ENCODE peak calls at places on chromosomes 16 and 17, in eight cellular contexts. T is testis, R is upper lobe of right lung, F is body of pancreas, V is thoracic aorta, N is A549, X is astrocyte of the spinal cord, O is GM23338. H is an unnamed sample.
A peak's percentile ranks its signal among the peaks of the same experiment; 100 is the strongest.

GRCh38 chr16:51049678-51050378 is 101.2 kb downstream of the SALL1 start:
- DNase-seq in T (no peak), R (no peak), F (no peak), V (no peak), N (no peak), X (no peak), O (peak; percentile 25), H (no peak)

GRCh38 chr17:59124665-59125064 is 18.0 kb upstream of the TRIM37 start:
- DNase-seq in T (no peak), R (no peak), F (no peak), V (no peak), N (no peak), X (no peak), O (no peak), H (peak; percentile 59)

GRCh38 chr17:83200746-83201145 is 121.3 kb downstream of the METRNL start:
- DNase-seq in T (peak; percentile 11), R (peak; percentile 40), F (no peak), V (no peak), N (no peak), X (no peak), O (no peak), H (no peak)

GRCh38 chr17:9768381-9768934 is 22.9 kb downstream of the DHRS7C start:
- DNase-seq in T (no peak), R (no peak), F (no peak), V (no peak), N (peak; percentile 55), X (peak; percentile 33), O (peak; percentile 62), H (no peak)

GRCh38 chr16:84081446-84081989 is 35.2 kb downstream of the MBTPS1 start:
- DNase-seq in T (peak; percentile 50), R (no peak), F (no peak), V (no peak), N (no peak), X (no peak), O (no peak), H (no peak)

GRCh38 chr17:57603978-57604377 is 141.1 kb downstream of the CCDC182 start:
- DNase-seq in T (peak; percentile 42), R (peak; percentile 69), F (peak; percentile 67), V (no peak), N (no peak), X (no peak), O (no peak), H (no peak)

GRCh38 chr16:868846-869822 is 68.6 kb upstream of the GNG13 start:
- DNase-seq in T (no peak), R (no peak), F (no peak), V (no peak), N (no peak), X (no peak), O (no peak), H (no peak)

GRCh38 chr16:20937736-20938135 is 37.2 kb downstream of the LYRM1 start:
- DNase-seq in T (no peak), R (no peak), F (no peak), V (no peak), N (no peak), X (no peak), O (no peak), H (no peak)

GRCh38 chr16:27113341-27113841 is 46.7 kb downstream of the C16orf82 start:
- DNase-seq in T (no peak), R (no peak), F (no peak), V (no peak), N (no peak), X (no peak), O (no peak), H (no peak)

GRCh38 chr17:78892936-78893379 is 10.0 kb downstream of the CEP295NL start:
- DNase-seq in T (no peak), R (no peak), F (no peak), V (no peak), N (no peak), X (no peak), O (no peak), H (no peak)

GRCh38 chr17:64625541-64625940 is 36.6 kb downstream of the SMURF2 start:
- DNase-seq in T (no peak), R (no peak), F (no peak), V (no peak), N (no peak), X (no peak), O (no peak), H (no peak)

GRCh38 chr16:28821874-28822519 is 802 bp upstream of the ATXN2L start:
- DNase-seq in T (no peak), R (no peak), F (no peak), V (no peak), N (no peak), X (no peak), O (no peak), H (no peak)

GRCh38 chr17:38341035-38341721 is 2.6 kb downstream of the GPR179 start:
- DNase-seq in T (peak; percentile 79), R (peak; percentile 75), F (peak; percentile 64), V (no peak), N (no peak), X (peak; percentile 12), O (peak; percentile 52), H (no peak)

GRCh38 chr16:23006380-23006779 is 142.9 kb downstream of the USP31 start:
- DNase-seq in T (no peak), R (no peak), F (no peak), V (no peak), N (no peak), X (no peak), O (no peak), H (no peak)

GRCh38 chr17:39676198-39676819 is 8.1 kb downstream of the PNMT start:
- DNase-seq in T (peak; percentile 78), R (peak; percentile 91), F (peak; percentile 59), V (peak; percentile 73), N (no peak), X (no peak), O (no peak), H (peak; percentile 22)

GRCh38 chr17:78753316-78754250 is 28.5 kb downstream of the CYTH1 start:
- DNase-seq in T (no peak), R (no peak), F (no peak), V (no peak), N (no peak), X (no peak), O (no peak), H (no peak)

GRCh38 chr17:74444406-74444805 is 12.5 kb downstream of the GPRC5C start:
- DNase-seq in T (peak; percentile 66), R (peak; percentile 70), F (peak; percentile 78), V (no peak), N (no peak), X (no peak), O (no peak), H (no peak)

GRCh38 chr17:45102856-45103255 is 29.5 kb downstream of the PLCD3 start:
- DNase-seq in T (no peak), R (no peak), F (no peak), V (no peak), N (no peak), X (no peak), O (no peak), H (no peak)

GRCh38 chr17:68909066-68909465 is 46.1 kb downstream of the ABCA8 start:
- DNase-seq in T (peak; percentile 30), R (no peak), F (peak; percentile 55), V (no peak), N (peak; percentile 14), X (peak; percentile 93), O (no peak), H (peak; percentile 22)

GRCh38 chr17:75159196-75160031 is 5.1 kb upstream of the JPT1 start:
- DNase-seq in T (no peak), R (no peak), F (no peak), V (no peak), N (no peak), X (peak; percentile 64), O (no peak), H (no peak)

GRCh38 chr16:4200000-4200780 is 41.7 kb downstream of the SRL start:
- DNase-seq in T (peak; percentile 78), R (peak; percentile 89), F (peak; percentile 78), V (no peak), N (peak; percentile 74), X (peak; percentile 50), O (peak; percentile 76), H (no peak)

GRCh38 chr16:67431077-67431804 is at the start of gene HSD11B2:
- DNase-seq in T (peak; percentile 67), R (peak; percentile 83), F (peak; percentile 80), V (no peak), N (peak; percentile 50), X (peak; percentile 17), O (peak; percentile 83), H (no peak)

GRCh38 chr17:66371561-66371960 is 69.1 kb downstream of the PRKCA start:
- DNase-seq in T (no peak), R (no peak), F (no peak), V (no peak), N (no peak), X (no peak), O (no peak), H (no peak)

GRCh38 chr17:4258867-4259266 is 4.9 kb downstream of the ANKFY1 start:
- DNase-seq in T (no peak), R (no peak), F (no peak), V (no peak), N (no peak), X (no peak), O (no peak), H (no peak)
- TF ChIP-seq CTCF in T (no peak), R (no peak), F (no peak), V (no peak), N (no peak), X (no peak), O (no peak), H (no peak)

DNA sequence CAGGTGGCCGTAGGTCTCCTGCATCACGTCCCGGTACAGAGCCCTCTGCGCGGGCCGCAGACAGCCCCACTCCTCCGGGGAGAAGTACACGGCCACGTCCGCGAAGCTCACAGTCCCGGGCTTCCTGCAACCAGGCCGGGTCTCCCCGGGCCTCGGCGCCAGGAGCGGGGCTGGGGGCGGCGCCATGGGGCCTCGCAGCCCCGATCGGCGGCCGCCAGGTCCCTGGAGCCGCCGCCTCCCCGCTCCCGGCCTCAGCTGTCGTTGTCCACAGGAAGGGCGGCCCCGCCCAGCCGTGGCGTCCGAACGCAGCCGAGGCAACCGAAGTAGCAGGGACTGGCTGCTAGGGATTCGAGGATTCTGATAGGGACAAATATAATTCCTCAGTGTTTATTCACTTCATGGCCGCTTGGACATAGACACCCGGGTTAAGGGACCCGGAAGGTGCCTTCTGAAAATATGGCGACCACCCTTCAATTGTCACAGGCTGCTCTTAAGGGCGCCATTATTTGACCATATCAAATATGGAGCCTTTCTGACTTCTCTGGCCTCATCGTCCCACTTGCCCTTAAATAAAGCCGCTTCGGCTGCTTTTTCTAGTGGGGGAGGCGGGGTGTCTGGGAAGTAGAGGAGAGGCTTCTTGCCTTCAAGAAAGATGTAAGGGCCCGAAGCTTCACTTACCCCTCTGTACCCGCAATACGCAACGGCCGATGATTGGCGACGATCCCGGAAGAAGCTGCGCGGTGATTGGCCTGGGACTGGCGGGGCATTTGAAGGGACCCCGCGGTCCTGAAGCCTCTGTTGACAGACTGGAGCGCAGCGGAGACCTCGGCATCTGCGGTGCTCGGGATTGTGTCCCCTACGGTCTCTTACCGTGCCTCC is at the start of gene ZNF688:
- DNase-seq in T (peak; percentile 96), R (peak; percentile 96), F (peak; percentile 97), V (peak; percentile 94), N (peak; percentile 97), X (peak; percentile 99), O (peak; percentile 98), H (peak; percentile 95)
- H3K4me3 ChIP-seq in T (peak within 1 kb of the TSS; percentile 80), R (peak within 1 kb of the TSS; percentile 88), F (peak within 1 kb of the TSS; percentile 77), V (peak within 1 kb of the TSS; percentile 96), N (peak within 1 kb of the TSS; percentile 53), X (peak within 1 kb of the TSS; percentile 63), O (peak within 1 kb of the TSS; percentile 76), H (peak within 1 kb of the TSS; percentile 58)

GRCh38 chr16:78458588-78458987 is 359.1 kb downstream of the WWOX start:
- DNase-seq in T (no peak), R (no peak), F (no peak), V (no peak), N (no peak), X (no peak), O (peak; percentile 59), H (no peak)
- TF ChIP-seq CTCF in T (no peak), R (no peak), F (no peak), V (no peak), N (no peak), X (no peak), O (peak; percentile 53), H (no peak)

GRCh38 chr17:28154242-28154641 is 111.8 kb downstream of the NLK start:
- DNase-seq in T (no peak), R (no peak), F (no peak), V (no peak), N (no peak), X (no peak), O (no peak), H (no peak)
- H3K4me3 ChIP-seq in T (no peak overlapping the region), R (no peak overlapping the region), F (no peak overlapping the region), V (no peak overlapping the region), N (no peak overlapping the region), X (no peak overlapping the region), O (no peak overlapping the region), H (no peak overlapping the region)

H was measured in GM12864.